ENCODE peak calls at places on chromosomes 2 and 18, in six cellular contexts. One of them, this sample, is unnamed.

GRCh38 chr2:172113617-172114016 is 10.9 kb upstream of the DLX2 start:
- DNase-seq in activated CD4-positive, alpha-beta T cell treated with anti-CD3 and anti-CD28 coated beads, Interleukin-2, amount 10 ng/mL, durations not matched to agents 7 days and 5 days: no peak
- DNase-seq in astrocyte of the hippocampus: peak
- DNase-seq in fibroblast of lung: peak
- DNase-seq in psoas muscle: no peak
- DNase-seq in choroid plexus epithelial cell: peak
- DNase-seq in this sample: peak

GRCh38 chr2:172160839-172161238 is 58.1 kb upstream of the DLX2 start:
- DNase-seq in choroid plexus epithelial cell: no peak
- DNase-seq in activated CD4-positive, alpha-beta T cell treated with anti-CD3 and anti-CD28 coated beads, Interleukin-2, amount 10 ng/mL, durations not matched to agents 7 days and 5 days: no peak
- DNase-seq in fibroblast of lung: no peak
- DNase-seq in astrocyte of the hippocampus: no peak
- DNase-seq in psoas muscle: no peak
- DNase-seq in this sample: no peak

GRCh38 chr2:237711458-237712150 is 84.2 kb downstream of the LRRFIP1 start:
- DNase-seq in choroid plexus epithelial cell: no peak
- DNase-seq in fibroblast of lung: no peak
- DNase-seq in activated CD4-positive, alpha-beta T cell treated with anti-CD3 and anti-CD28 coated beads, Interleukin-2, amount 10 ng/mL, durations not matched to agents 7 days and 5 days: no peak
- DNase-seq in astrocyte of the hippocampus: no peak
- DNase-seq in psoas muscle: no peak
- DNase-seq in this sample: no peak

GRCh38 chr2:105329561-105330495 is at the start of gene TGFBRAP1:
- DNase-seq in activated CD4-positive, alpha-beta T cell treated with anti-CD3 and anti-CD28 coated beads, Interleukin-2, amount 10 ng/mL, durations not matched to agents 7 days and 5 days: peak
- DNase-seq in fibroblast of lung: peak
- DNase-seq in astrocyte of the hippocampus: peak
- DNase-seq in choroid plexus epithelial cell: peak
- DNase-seq in psoas muscle: peak
- DNase-seq in this sample: no peak

GRCh38 chr18:45253973-45254372 is 361.3 kb upstream of the SLC14A2 start:
- DNase-seq in fibroblast of lung: no peak
- DNase-seq in activated CD4-positive, alpha-beta T cell treated with anti-CD3 and anti-CD28 coated beads, Interleukin-2, amount 10 ng/mL, durations not matched to agents 7 days and 5 days: no peak
- DNase-seq in astrocyte of the hippocampus: no peak
- DNase-seq in psoas muscle: peak
- DNase-seq in choroid plexus epithelial cell: no peak
- DNase-seq in this sample: no peak

GRCh38 chr18:6842081-6842480 is 112.6 kb downstream of the ARHGAP28 start:
- DNase-seq in activated CD4-positive, alpha-beta T cell treated with anti-CD3 and anti-CD28 coated beads, Interleukin-2, amount 10 ng/mL, durations not matched to agents 7 days and 5 days: no peak
- DNase-seq in astrocyte of the hippocampus: no peak
- DNase-seq in psoas muscle: no peak
- DNase-seq in choroid plexus epithelial cell: no peak
- DNase-seq in fibroblast of lung: no peak
- DNase-seq in this sample: no peak

GRCh38 chr2:163734911-163735691 is 707 bp downstream of the FIGN start:
- DNase-seq in choroid plexus epithelial cell: peak
- DNase-seq in fibroblast of lung: peak
- DNase-seq in astrocyte of the hippocampus: peak
- DNase-seq in activated CD4-positive, alpha-beta T cell treated with anti-CD3 and anti-CD28 coated beads, Interleukin-2, amount 10 ng/mL, durations not matched to agents 7 days and 5 days: no peak
- DNase-seq in psoas muscle: no peak
- DNase-seq in this sample: no peak

GRCh38 chr18:73218293-73218692 is 350.5 kb upstream of the NETO1 start:
- DNase-seq in choroid plexus epithelial cell: no peak
- DNase-seq in psoas muscle: no peak
- DNase-seq in activated CD4-positive, alpha-beta T cell treated with anti-CD3 and anti-CD28 coated beads, Interleukin-2, amount 10 ng/mL, durations not matched to agents 7 days and 5 days: no peak
- DNase-seq in fibroblast of lung: no peak
- DNase-seq in astrocyte of the hippocampus: no peak
- DNase-seq in this sample: no peak